ENCODE peak calls at places on chromosome 9, in eight cellular contexts. H, N, J, F, Y, D, S and A are unnamed samples.

GRCh38 chr9:137298401-137298982 is 3.6 kb downstream of the NRARP start:
- DNase-seq in H (peak), N (no peak), J (no peak), F (no peak), Y (no peak), D (no peak), S (peak), A (peak)

GRCh38 chr9:114804504-114804903 is 1.3 kb downstream of the TNFSF15 start:
- DNase-seq in H (no peak), N (no peak), J (no peak), F (peak), Y (no peak), D (no peak), S (no peak), A (no peak)

GRCh38 chr9:108682191-108682590 is 173.6 kb downstream of the ACTL7B start:
- DNase-seq in H (no peak), N (no peak), J (no peak), F (no peak), Y (no peak), D (no peak), S (no peak), A (no peak)

GRCh38 chr9:92763721-92764380 is 782 bp downstream of the BICD2 start:
- DNase-seq in H (peak), N (no peak), J (peak), F (no peak), Y (no peak), D (no peak), S (peak), A (peak)

GRCh38 chr9:88757406-88758010 is 222.5 kb downstream of the NXNL2 start:
- DNase-seq in H (no peak), N (no peak), J (no peak), F (no peak), Y (no peak), D (peak), S (no peak), A (no peak)

GRCh38 chr9:116124472-116125040 is 29.0 kb upstream of the PAPPA start:
- DNase-seq in H (no peak), N (no peak), J (no peak), F (no peak), Y (no peak), D (no peak), S (no peak), A (no peak)

GRCh38 chr9:18907927-18908625 is 124.9 kb downstream of the SAXO1 start:
- DNase-seq in H (no peak), N (no peak), J (no peak), F (no peak), Y (no peak), D (no peak), S (no peak), A (no peak)

GRCh38 chr9:113523421-113524141 is 60.1 kb downstream of the RGS3 start:
- DNase-seq in H (peak), N (no peak), J (no peak), F (peak), Y (peak), D (no peak), S (peak), A (peak)

GRCh38 chr9:14058078-14058688 is 255.8 kb downstream of the NFIB start:
- DNase-seq in H (no peak), N (no peak), J (no peak), F (no peak), Y (no peak), D (no peak), S (peak), A (peak)

GRCh38 chr9:79955300-79955699 is 383.5 kb downstream of the TLE4 start:
- DNase-seq in H (no peak), N (no peak), J (no peak), F (no peak), Y (no peak), D (no peak), S (no peak), A (no peak)

GRCh38 chr9:77177894-77178794 is 810 bp downstream of the VPS13A start:
- DNase-seq in H (peak), N (no peak), J (peak), F (peak), Y (peak), D (no peak), S (peak), A (peak)

GRCh38 chr9:4741365-4742031 is 496 bp upstream of the AK3 start:
- DNase-seq in H (no peak), N (peak), J (peak), F (no peak), Y (no peak), D (no peak), S (peak), A (peak)

GRCh38 chr9:7129391-7129790 is 371.6 kb downstream of the KDM4C start:
- DNase-seq in H (no peak), N (no peak), J (no peak), F (no peak), Y (no peak), D (no peak), S (no peak), A (no peak)

GRCh38 chr9:108586451-108586850 is 269.3 kb downstream of the ACTL7B start:
- DNase-seq in H (no peak), N (no peak), J (no peak), F (no peak), Y (no peak), D (no peak), S (no peak), A (no peak)